ENCODE peak calls at places on chromosomes 1 and 21, in four cellular contexts. C is tibial nerve, F is RWPE1, Q is pancreas. H is an unnamed sample.

GRCh38 chr1:119924948-119925898 is 28.9 kb upstream of the ADAM30 start:
- DNase-seq in Q (no peak), F (no peak), C (no peak), H (no peak)

GRCh38 chr1:205726619-205727125 is 23.3 kb downstream of the NUCKS1 start:
- DNase-seq in F (no peak), Q (no peak), C (no peak), H (no peak)

GRCh38 chr1:185939142-185939541 is 205.0 kb downstream of the HMCN1 start:
- DNase-seq in C (no peak), Q (no peak), F (no peak), H (no peak)

GRCh38 chr1:172278478-172278877 is 142.0 kb upstream of the C1orf105 start:
- DNase-seq in F (no peak), C (no peak), Q (no peak), H (no peak)

GRCh38 chr1:1554926-1555915 is 14.8 kb upstream of the TMEM240 start:
- DNase-seq in F (peak; percentile 71), Q (no peak), C (no peak), H (no peak)

GRCh38 chr1:2335721-2336475 is 55.5 kb downstream of the MORN1 start:
- DNase-seq in Q (no peak), F (no peak), C (no peak), H (no peak)

GRCh38 chr1:3902546-3902945 is 2.5 kb upstream of the C1orf174 start:
- DNase-seq in C (no peak), F (no peak), Q (no peak), H (no peak)

GRCh38 chr1:2540816-2541492 is 10.9 kb upstream of the HES5 start:
- DNase-seq in F (no peak), C (no peak), Q (no peak), H (no peak)

GRCh38 chr1:17891205-17892110 is 136.3 kb downstream of the ACTL8 start:
- DNase-seq in F (no peak), C (no peak), Q (no peak), H (no peak)

GRCh38 chr1:54883349-54884102 is 3.5 kb downstream of the DHCR24 start:
- DNase-seq in C (peak; percentile 16), Q (no peak), F (no peak), H (no peak)

GRCh38 chr1:183913556-183913955 is 108.6 kb downstream of the RGL1 start:
- DNase-seq in C (no peak), Q (no peak), F (no peak), H (no peak)

GRCh38 chr1:203207751-203208150 is 21.2 kb upstream of the CHI3L1 start:
- DNase-seq in C (no peak), F (no peak), Q (no peak), H (no peak)

GRCh38 chr1:214840366-214840765 is 237.4 kb downstream of the CENPF start:
- DNase-seq in F (no peak), Q (no peak), C (no peak), H (no peak)

GRCh38 chr21:34704119-34704518 is 35.3 kb downstream of the CLIC6 start:
- DNase-seq in F (no peak), Q (no peak), C (no peak), H (no peak)

GRCh38 chr1:1291023-1291528 is 10.8 kb downstream of the SCNN1D start:
- DNase-seq in Q (no peak), C (no peak), F (no peak), H (no peak)

GRCh38 chr21:23452384-23453083 is 2154.7 kb downstream of the MRPL39 start:
- DNase-seq in F (no peak), C (no peak), Q (no peak), H (no peak)

GRCh38 chr1:67973061-67973460 is 77.4 kb downstream of the DIRAS3 start:
- DNase-seq in C (no peak), Q (no peak), F (no peak), H (no peak)

GRCh38 chr1:5764959-5765358 is 227.3 kb downstream of the NPHP4 start:
- DNase-seq in F (no peak), Q (no peak), C (no peak), H (no peak)

GRCh38 chr1:33612877-33613487 is 140.5 kb downstream of the ZSCAN20 start:
- DNase-seq in C (peak; percentile 27), F (peak; percentile 77), Q (peak; percentile 43), H (peak; percentile 8)

GRCh38 chr1:248793592-248793991 is 32.1 kb downstream of the SH3BP5L start:
- DNase-seq in F (no peak), C (no peak), Q (no peak), H (no peak)

GRCh38 chr1:170593173-170593572 is 61.2 kb downstream of the GORAB start:
- DNase-seq in C (no peak), F (no peak), Q (no peak), H (no peak)
- H3K27ac ChIP-seq in C (no peak overlapping the region), F (no peak overlapping the region), Q (no peak overlapping the region), H (no peak overlapping the region)

GRCh38 chr1:21517161-21517589 is 8.0 kb downstream of the ALPL start:
- DNase-seq in F (no peak), C (no peak), Q (no peak), H (no peak)
- H3K27ac ChIP-seq in F (no peak overlapping the region), C (no peak overlapping the region), Q (no peak overlapping the region), H (no peak overlapping the region)

DNA sequence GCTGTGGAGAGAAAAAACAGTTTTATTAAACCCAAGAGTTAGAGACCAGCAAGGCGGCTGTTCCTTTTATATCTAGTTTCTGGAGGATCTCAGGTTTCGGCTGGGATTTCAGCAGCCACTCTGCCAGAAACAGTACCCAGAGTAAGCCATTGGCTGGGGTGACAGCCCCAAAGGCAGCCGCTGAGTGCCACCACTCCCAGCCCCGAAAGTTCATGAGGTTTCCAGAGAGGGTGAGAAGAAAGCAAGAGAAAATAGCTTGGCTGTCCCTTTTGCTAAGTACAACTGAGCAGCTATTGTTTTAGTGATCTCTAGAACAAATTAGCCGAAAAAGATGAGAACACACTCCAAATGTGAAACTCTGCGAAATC is 1.2 kb downstream of the SH3BGR start:
- DNase-seq in Q (no peak), C (no peak), F (no peak), H (peak; percentile 22)
- H3K27ac ChIP-seq in Q (peak overlapping the region; percentile 10), C (peak overlapping the region; percentile 92), F (no peak overlapping the region), H (peak overlapping the region; percentile 95)

DNA sequence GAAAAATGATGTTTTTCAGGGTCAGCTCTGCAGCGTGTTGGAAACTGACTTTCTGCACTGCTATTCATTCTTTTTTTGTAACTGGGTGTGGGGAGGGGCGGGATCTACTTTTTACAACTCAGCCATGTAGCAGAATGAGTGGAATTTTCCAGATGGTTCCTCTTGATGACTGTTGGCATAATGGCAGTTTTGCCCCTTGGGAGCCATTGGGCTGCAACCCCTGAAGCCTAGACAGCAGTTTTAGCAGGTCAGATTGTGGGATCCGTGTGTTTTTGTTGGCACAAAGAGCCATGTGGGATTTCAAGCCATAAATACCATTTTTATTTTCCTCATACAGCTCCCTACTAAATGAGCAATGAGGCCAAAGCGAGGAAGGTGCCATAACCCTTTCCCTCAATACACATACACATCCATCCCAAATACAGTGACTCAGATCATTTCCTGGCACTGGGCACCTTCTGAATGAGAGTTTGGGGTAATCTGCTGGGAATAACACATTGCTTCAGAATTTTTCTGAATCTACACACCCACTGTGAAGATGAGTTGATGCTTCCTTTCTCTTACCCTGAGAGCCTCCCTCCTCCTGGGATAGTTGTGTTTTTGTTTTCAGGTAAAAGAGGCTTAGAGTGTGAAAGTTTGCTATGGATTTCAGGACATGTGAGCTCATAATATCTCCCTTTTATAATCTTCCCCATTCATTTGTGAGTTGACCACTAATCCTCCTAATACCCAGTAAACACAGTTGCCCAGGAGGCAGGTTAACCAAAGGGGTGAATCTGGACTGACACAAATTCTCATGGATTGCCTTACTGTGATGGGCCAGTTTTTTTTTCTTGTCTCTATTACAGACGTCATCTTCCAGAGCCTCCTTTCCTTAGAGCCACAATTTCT is 13.1 kb downstream of the S100A10 start:
- DNase-seq in F (no peak), C (peak; percentile 67), Q (no peak), H (no peak)
- H3K27ac ChIP-seq in F (peak overlapping the region; percentile 79), C (peak overlapping the region; percentile 98), Q (no peak overlapping the region), H (no peak overlapping the region)

GRCh38 chr21:41506005-41506404 is 2.0 kb downstream of the TMPRSS2 start:
- DNase-seq in C (no peak), F (no peak), Q (peak; percentile 80), H (no peak)
- H3K27ac ChIP-seq in C (no peak overlapping the region), F (no peak overlapping the region), Q (peak overlapping the region; percentile 87), H (no peak overlapping the region)